ENCODE peak calls at places on chromosome 18, in nine cellular contexts. One of them, this sample, is unnamed.
A peak's percentile ranks its signal among the peaks of the same experiment; 100 is the strongest.

GRCh38 chr18:12420831-12421421 is 13.2 kb downstream of the PRELID3A start:
- DNase-seq in activated CD8-positive, alpha-beta T cell treated with anti-CD3 and anti-CD28 coated beads for 36 hours: no peak
- DNase-seq in hepatic stellate cell: no peak
- DNase-seq in mammary epithelial cell: no peak
- DNase-seq in iris pigment epithelial cell: no peak
- DNase-seq in ELR: no peak
- DNase-seq in activated gamma-delta T cell treated with Interleukin-2 at 50 U/mL for 16 hours: no peak
- DNase-seq in stimulated activated CD4-positive, alpha-beta T cell treated with anti-CD3 and anti-CD28 coated beads, Interleukin-4, amount 100 ng/mL, for 48 hours: no peak
- DNase-seq in fibroblast of pulmonary artery: no peak
- DNase-seq in this sample: no peak

GRCh38 chr18:9715974-9716373 is 7.9 kb downstream of the RAB31 start:
- DNase-seq in iris pigment epithelial cell: no peak
- DNase-seq in ELR: no peak
- DNase-seq in fibroblast of pulmonary artery: no peak
- DNase-seq in mammary epithelial cell: no peak
- DNase-seq in hepatic stellate cell: no peak
- DNase-seq in stimulated activated CD4-positive, alpha-beta T cell treated with anti-CD3 and anti-CD28 coated beads, Interleukin-4, amount 100 ng/mL, for 48 hours: no peak
- DNase-seq in activated gamma-delta T cell treated with Interleukin-2 at 50 U/mL for 16 hours: no peak
- DNase-seq in activated CD8-positive, alpha-beta T cell treated with anti-CD3 and anti-CD28 coated beads for 36 hours: no peak
- DNase-seq in this sample: no peak

GRCh38 chr18:53984021-53984420 is 240.4 kb downstream of the MBD2 start:
- DNase-seq in iris pigment epithelial cell: peak; percentile 7
- DNase-seq in stimulated activated CD4-positive, alpha-beta T cell treated with anti-CD3 and anti-CD28 coated beads, Interleukin-4, amount 100 ng/mL, for 48 hours: no peak
- DNase-seq in ELR: peak; percentile 30
- DNase-seq in fibroblast of pulmonary artery: peak; percentile 14
- DNase-seq in activated CD8-positive, alpha-beta T cell treated with anti-CD3 and anti-CD28 coated beads for 36 hours: no peak
- DNase-seq in mammary epithelial cell: peak; percentile 46
- DNase-seq in activated gamma-delta T cell treated with Interleukin-2 at 50 U/mL for 16 hours: no peak
- DNase-seq in hepatic stellate cell: no peak
- DNase-seq in this sample: no peak

GRCh38 chr18:61085751-61086150 is 247.5 kb upstream of the CDH20 start:
- DNase-seq in ELR: no peak
- DNase-seq in iris pigment epithelial cell: no peak
- DNase-seq in mammary epithelial cell: no peak
- DNase-seq in hepatic stellate cell: no peak
- DNase-seq in fibroblast of pulmonary artery: no peak
- DNase-seq in activated gamma-delta T cell treated with Interleukin-2 at 50 U/mL for 16 hours: no peak
- DNase-seq in stimulated activated CD4-positive, alpha-beta T cell treated with anti-CD3 and anti-CD28 coated beads, Interleukin-4, amount 100 ng/mL, for 48 hours: no peak
- DNase-seq in activated CD8-positive, alpha-beta T cell treated with anti-CD3 and anti-CD28 coated beads for 36 hours: no peak
- DNase-seq in this sample: no peak

GRCh38 chr18:37180086-37180485 is 351.2 kb downstream of the KIAA1328 start:
- DNase-seq in mammary epithelial cell: no peak
- DNase-seq in ELR: no peak
- DNase-seq in iris pigment epithelial cell: no peak
- DNase-seq in stimulated activated CD4-positive, alpha-beta T cell treated with anti-CD3 and anti-CD28 coated beads, Interleukin-4, amount 100 ng/mL, for 48 hours: no peak
- DNase-seq in activated CD8-positive, alpha-beta T cell treated with anti-CD3 and anti-CD28 coated beads for 36 hours: no peak
- DNase-seq in hepatic stellate cell: no peak
- DNase-seq in fibroblast of pulmonary artery: no peak
- DNase-seq in activated gamma-delta T cell treated with Interleukin-2 at 50 U/mL for 16 hours: no peak
- DNase-seq in this sample: no peak

GRCh38 chr18:23494992-23495391 is 8.3 kb upstream of the RMC1 start:
- DNase-seq in fibroblast of pulmonary artery: no peak
- DNase-seq in mammary epithelial cell: peak; percentile 82
- DNase-seq in ELR: no peak
- DNase-seq in hepatic stellate cell: no peak
- DNase-seq in iris pigment epithelial cell: no peak
- DNase-seq in activated gamma-delta T cell treated with Interleukin-2 at 50 U/mL for 16 hours: no peak
- DNase-seq in stimulated activated CD4-positive, alpha-beta T cell treated with anti-CD3 and anti-CD28 coated beads, Interleukin-4, amount 100 ng/mL, for 48 hours: no peak
- DNase-seq in activated CD8-positive, alpha-beta T cell treated with anti-CD3 and anti-CD28 coated beads for 36 hours: no peak
- DNase-seq in this sample: no peak

GRCh38 chr18:33673689-33674088 is 95.7 kb downstream of the ASXL3 start:
- DNase-seq in fibroblast of pulmonary artery: no peak
- DNase-seq in ELR: no peak
- DNase-seq in stimulated activated CD4-positive, alpha-beta T cell treated with anti-CD3 and anti-CD28 coated beads, Interleukin-4, amount 100 ng/mL, for 48 hours: no peak
- DNase-seq in activated gamma-delta T cell treated with Interleukin-2 at 50 U/mL for 16 hours: no peak
- DNase-seq in activated CD8-positive, alpha-beta T cell treated with anti-CD3 and anti-CD28 coated beads for 36 hours: no peak
- DNase-seq in iris pigment epithelial cell: no peak
- DNase-seq in mammary epithelial cell: no peak
- DNase-seq in hepatic stellate cell: no peak
- DNase-seq in this sample: no peak

GRCh38 chr18:44731160-44731865 is 50.6 kb downstream of the SETBP1 start:
- DNase-seq in ELR: no peak
- DNase-seq in hepatic stellate cell: no peak
- DNase-seq in mammary epithelial cell: no peak
- DNase-seq in stimulated activated CD4-positive, alpha-beta T cell treated with anti-CD3 and anti-CD28 coated beads, Interleukin-4, amount 100 ng/mL, for 48 hours: no peak
- DNase-seq in iris pigment epithelial cell: no peak
- DNase-seq in activated gamma-delta T cell treated with Interleukin-2 at 50 U/mL for 16 hours: no peak
- DNase-seq in activated CD8-positive, alpha-beta T cell treated with anti-CD3 and anti-CD28 coated beads for 36 hours: no peak
- DNase-seq in fibroblast of pulmonary artery: no peak
- DNase-seq in this sample: no peak

GRCh38 chr18:111292-112014 is 46.9 kb upstream of the USP14 start:
- DNase-seq in hepatic stellate cell: peak; percentile 62
- DNase-seq in activated gamma-delta T cell treated with Interleukin-2 at 50 U/mL for 16 hours: peak; percentile 69
- DNase-seq in mammary epithelial cell: peak; percentile 66
- DNase-seq in fibroblast of pulmonary artery: peak; percentile 57
- DNase-seq in ELR: peak; percentile 65
- DNase-seq in stimulated activated CD4-positive, alpha-beta T cell treated with anti-CD3 and anti-CD28 coated beads, Interleukin-4, amount 100 ng/mL, for 48 hours: peak; percentile 58
- DNase-seq in activated CD8-positive, alpha-beta T cell treated with anti-CD3 and anti-CD28 coated beads for 36 hours: peak; percentile 70
- DNase-seq in iris pigment epithelial cell: peak; percentile 44
- DNase-seq in this sample: no peak

GRCh38 chr18:23824704-23825103 is 135.5 kb downstream of the LAMA3 start:
- DNase-seq in activated gamma-delta T cell treated with Interleukin-2 at 50 U/mL for 16 hours: no peak
- DNase-seq in mammary epithelial cell: peak; percentile 81
- DNase-seq in fibroblast of pulmonary artery: peak; percentile 38
- DNase-seq in ELR: peak; percentile 60
- DNase-seq in activated CD8-positive, alpha-beta T cell treated with anti-CD3 and anti-CD28 coated beads for 36 hours: no peak
- DNase-seq in stimulated activated CD4-positive, alpha-beta T cell treated with anti-CD3 and anti-CD28 coated beads, Interleukin-4, amount 100 ng/mL, for 48 hours: no peak
- DNase-seq in iris pigment epithelial cell: peak; percentile 58
- DNase-seq in hepatic stellate cell: no peak
- DNase-seq in this sample: no peak

GRCh38 chr18:35267161-35267651 is 22.8 kb downstream of the ZSCAN30 start:
- DNase-seq in fibroblast of pulmonary artery: peak; percentile 69
- DNase-seq in stimulated activated CD4-positive, alpha-beta T cell treated with anti-CD3 and anti-CD28 coated beads, Interleukin-4, amount 100 ng/mL, for 48 hours: peak; percentile 40
- DNase-seq in activated gamma-delta T cell treated with Interleukin-2 at 50 U/mL for 16 hours: peak; percentile 72
- DNase-seq in iris pigment epithelial cell: peak; percentile 68
- DNase-seq in mammary epithelial cell: no peak
- DNase-seq in hepatic stellate cell: peak; percentile 18
- DNase-seq in activated CD8-positive, alpha-beta T cell treated with anti-CD3 and anti-CD28 coated beads for 36 hours: peak; percentile 72
- DNase-seq in ELR: no peak
- DNase-seq in this sample: peak; percentile 19

GRCh38 chr18:80245781-80246655 is 1.3 kb downstream of the PARD6G start:
- DNase-seq in ELR: no peak
- DNase-seq in hepatic stellate cell: no peak
- DNase-seq in activated gamma-delta T cell treated with Interleukin-2 at 50 U/mL for 16 hours: no peak
- DNase-seq in stimulated activated CD4-positive, alpha-beta T cell treated with anti-CD3 and anti-CD28 coated beads, Interleukin-4, amount 100 ng/mL, for 48 hours: no peak
- DNase-seq in iris pigment epithelial cell: no peak
- DNase-seq in activated CD8-positive, alpha-beta T cell treated with anti-CD3 and anti-CD28 coated beads for 36 hours: no peak
- DNase-seq in fibroblast of pulmonary artery: no peak
- DNase-seq in mammary epithelial cell: peak; percentile 70
- DNase-seq in this sample: no peak

GRCh38 chr18:28079883-28080282 is 97.0 kb downstream of the CDH2 start:
- DNase-seq in iris pigment epithelial cell: no peak
- DNase-seq in stimulated activated CD4-positive, alpha-beta T cell treated with anti-CD3 and anti-CD28 coated beads, Interleukin-4, amount 100 ng/mL, for 48 hours: no peak
- DNase-seq in mammary epithelial cell: no peak
- DNase-seq in fibroblast of pulmonary artery: no peak
- DNase-seq in activated CD8-positive, alpha-beta T cell treated with anti-CD3 and anti-CD28 coated beads for 36 hours: no peak
- DNase-seq in hepatic stellate cell: no peak
- DNase-seq in activated gamma-delta T cell treated with Interleukin-2 at 50 U/mL for 16 hours: no peak
- DNase-seq in ELR: no peak
- DNase-seq in this sample: no peak

GRCh38 chr18:50312296-50313030 is 25.0 kb upstream of the CXXC1 start:
- DNase-seq in activated gamma-delta T cell treated with Interleukin-2 at 50 U/mL for 16 hours: no peak
- DNase-seq in fibroblast of pulmonary artery: no peak
- DNase-seq in hepatic stellate cell: no peak
- DNase-seq in mammary epithelial cell: no peak
- DNase-seq in ELR: no peak
- DNase-seq in iris pigment epithelial cell: no peak
- DNase-seq in stimulated activated CD4-positive, alpha-beta T cell treated with anti-CD3 and anti-CD28 coated beads, Interleukin-4, amount 100 ng/mL, for 48 hours: no peak
- DNase-seq in activated CD8-positive, alpha-beta T cell treated with anti-CD3 and anti-CD28 coated beads for 36 hours: no peak
- DNase-seq in this sample: no peak

GRCh38 chr18:63316612-63317555 is 2.7 kb downstream of the BCL2 start:
- DNase-seq in mammary epithelial cell: no peak
- DNase-seq in activated CD8-positive, alpha-beta T cell treated with anti-CD3 and anti-CD28 coated beads for 36 hours: no peak
- DNase-seq in iris pigment epithelial cell: no peak
- DNase-seq in stimulated activated CD4-positive, alpha-beta T cell treated with anti-CD3 and anti-CD28 coated beads, Interleukin-4, amount 100 ng/mL, for 48 hours: no peak
- DNase-seq in ELR: no peak
- DNase-seq in hepatic stellate cell: no peak
- DNase-seq in activated gamma-delta T cell treated with Interleukin-2 at 50 U/mL for 16 hours: no peak
- DNase-seq in fibroblast of pulmonary artery: no peak
- DNase-seq in this sample: no peak

GRCh38 chr18:64287926-64288325 is 139.0 kb upstream of the LINC00305 start:
- DNase-seq in activated CD8-positive, alpha-beta T cell treated with anti-CD3 and anti-CD28 coated beads for 36 hours: no peak
- DNase-seq in ELR: no peak
- DNase-seq in fibroblast of pulmonary artery: no peak
- DNase-seq in stimulated activated CD4-positive, alpha-beta T cell treated with anti-CD3 and anti-CD28 coated beads, Interleukin-4, amount 100 ng/mL, for 48 hours: no peak
- DNase-seq in iris pigment epithelial cell: no peak
- DNase-seq in activated gamma-delta T cell treated with Interleukin-2 at 50 U/mL for 16 hours: no peak
- DNase-seq in mammary epithelial cell: no peak
- DNase-seq in hepatic stellate cell: no peak
- DNase-seq in this sample: no peak

GRCh38 chr18:57827646-57828045 is 24.5 kb upstream of the ATP8B1 start:
- DNase-seq in iris pigment epithelial cell: no peak
- DNase-seq in mammary epithelial cell: no peak
- DNase-seq in fibroblast of pulmonary artery: no peak
- DNase-seq in ELR: no peak
- DNase-seq in stimulated activated CD4-positive, alpha-beta T cell treated with anti-CD3 and anti-CD28 coated beads, Interleukin-4, amount 100 ng/mL, for 48 hours: no peak
- DNase-seq in activated gamma-delta T cell treated with Interleukin-2 at 50 U/mL for 16 hours: no peak
- DNase-seq in hepatic stellate cell: no peak
- DNase-seq in activated CD8-positive, alpha-beta T cell treated with anti-CD3 and anti-CD28 coated beads for 36 hours: no peak
- DNase-seq in this sample: no peak

GRCh38 chr18:41849632-41850031 is 105.4 kb upstream of the PIK3C3 start:
- DNase-seq in ELR: no peak
- DNase-seq in iris pigment epithelial cell: no peak
- DNase-seq in stimulated activated CD4-positive, alpha-beta T cell treated with anti-CD3 and anti-CD28 coated beads, Interleukin-4, amount 100 ng/mL, for 48 hours: no peak
- DNase-seq in fibroblast of pulmonary artery: no peak
- DNase-seq in activated CD8-positive, alpha-beta T cell treated with anti-CD3 and anti-CD28 coated beads for 36 hours: no peak
- DNase-seq in activated gamma-delta T cell treated with Interleukin-2 at 50 U/mL for 16 hours: no peak
- DNase-seq in hepatic stellate cell: no peak
- DNase-seq in mammary epithelial cell: no peak
- DNase-seq in this sample: no peak

GRCh38 chr18:68604256-68604655 is 110.7 kb downstream of the TMX3 start:
- DNase-seq in iris pigment epithelial cell: peak; percentile 35
- DNase-seq in ELR: no peak
- DNase-seq in hepatic stellate cell: no peak
- DNase-seq in activated CD8-positive, alpha-beta T cell treated with anti-CD3 and anti-CD28 coated beads for 36 hours: no peak
- DNase-seq in mammary epithelial cell: no peak
- DNase-seq in activated gamma-delta T cell treated with Interleukin-2 at 50 U/mL for 16 hours: no peak
- DNase-seq in stimulated activated CD4-positive, alpha-beta T cell treated with anti-CD3 and anti-CD28 coated beads, Interleukin-4, amount 100 ng/mL, for 48 hours: no peak
- DNase-seq in fibroblast of pulmonary artery: peak; percentile 29
- DNase-seq in this sample: no peak

GRCh38 chr18:32200766-32201165 is 10.9 kb downstream of the MEP1B start:
- DNase-seq in ELR: no peak
- DNase-seq in stimulated activated CD4-positive, alpha-beta T cell treated with anti-CD3 and anti-CD28 coated beads, Interleukin-4, amount 100 ng/mL, for 48 hours: no peak
- DNase-seq in iris pigment epithelial cell: no peak
- DNase-seq in activated gamma-delta T cell treated with Interleukin-2 at 50 U/mL for 16 hours: no peak
- DNase-seq in mammary epithelial cell: no peak
- DNase-seq in activated CD8-positive, alpha-beta T cell treated with anti-CD3 and anti-CD28 coated beads for 36 hours: no peak
- DNase-seq in hepatic stellate cell: no peak
- DNase-seq in fibroblast of pulmonary artery: no peak
- DNase-seq in this sample: no peak

GRCh38 chr18:75530118-75530517 is 102.6 kb upstream of the SMIM21 start:
- DNase-seq in activated gamma-delta T cell treated with Interleukin-2 at 50 U/mL for 16 hours: no peak
- DNase-seq in iris pigment epithelial cell: no peak
- DNase-seq in mammary epithelial cell: no peak
- DNase-seq in activated CD8-positive, alpha-beta T cell treated with anti-CD3 and anti-CD28 coated beads for 36 hours: no peak
- DNase-seq in stimulated activated CD4-positive, alpha-beta T cell treated with anti-CD3 and anti-CD28 coated beads, Interleukin-4, amount 100 ng/mL, for 48 hours: no peak
- DNase-seq in ELR: no peak
- DNase-seq in fibroblast of pulmonary artery: peak; percentile 16
- DNase-seq in hepatic stellate cell: no peak
- DNase-seq in this sample: no peak

GRCh38 chr18:79583984-79584401 is 95.6 kb upstream of the CTDP1 start:
- DNase-seq in ELR: no peak
- DNase-seq in hepatic stellate cell: no peak
- DNase-seq in activated CD8-positive, alpha-beta T cell treated with anti-CD3 and anti-CD28 coated beads for 36 hours: no peak
- DNase-seq in stimulated activated CD4-positive, alpha-beta T cell treated with anti-CD3 and anti-CD28 coated beads, Interleukin-4, amount 100 ng/mL, for 48 hours: no peak
- DNase-seq in iris pigment epithelial cell: no peak
- DNase-seq in mammary epithelial cell: no peak
- DNase-seq in fibroblast of pulmonary artery: no peak
- DNase-seq in activated gamma-delta T cell treated with Interleukin-2 at 50 U/mL for 16 hours: no peak
- DNase-seq in this sample: no peak

GRCh38 chr18:52700116-52700515 is 360.1 kb downstream of the DCC start:
- DNase-seq in stimulated activated CD4-positive, alpha-beta T cell treated with anti-CD3 and anti-CD28 coated beads, Interleukin-4, amount 100 ng/mL, for 48 hours: no peak
- DNase-seq in hepatic stellate cell: no peak
- DNase-seq in ELR: no peak
- DNase-seq in fibroblast of pulmonary artery: no peak
- DNase-seq in mammary epithelial cell: no peak
- DNase-seq in activated CD8-positive, alpha-beta T cell treated with anti-CD3 and anti-CD28 coated beads for 36 hours: no peak
- DNase-seq in activated gamma-delta T cell treated with Interleukin-2 at 50 U/mL for 16 hours: no peak
- DNase-seq in iris pigment epithelial cell: no peak
- DNase-seq in this sample: no peak

GRCh38 chr18:72672364-72673151 is 128.4 kb upstream of the CBLN2 start:
- DNase-seq in stimulated activated CD4-positive, alpha-beta T cell treated with anti-CD3 and anti-CD28 coated beads, Interleukin-4, amount 100 ng/mL, for 48 hours: no peak
- DNase-seq in iris pigment epithelial cell: peak; percentile 37
- DNase-seq in ELR: peak; percentile 26
- DNase-seq in activated gamma-delta T cell treated with Interleukin-2 at 50 U/mL for 16 hours: no peak
- DNase-seq in mammary epithelial cell: peak; percentile 12
- DNase-seq in fibroblast of pulmonary artery: peak; percentile 38
- DNase-seq in hepatic stellate cell: peak; percentile 10
- DNase-seq in activated CD8-positive, alpha-beta T cell treated with anti-CD3 and anti-CD28 coated beads for 36 hours: peak; percentile 32
- DNase-seq in this sample: no peak

GRCh38 chr18:79403723-79404566 is 8.2 kb downstream of the NFATC1 start:
- DNase-seq in mammary epithelial cell: peak; percentile 24
- DNase-seq in iris pigment epithelial cell: no peak
- DNase-seq in fibroblast of pulmonary artery: no peak
- DNase-seq in activated gamma-delta T cell treated with Interleukin-2 at 50 U/mL for 16 hours: no peak
- DNase-seq in hepatic stellate cell: no peak
- DNase-seq in stimulated activated CD4-positive, alpha-beta T cell treated with anti-CD3 and anti-CD28 coated beads, Interleukin-4, amount 100 ng/mL, for 48 hours: no peak
- DNase-seq in activated CD8-positive, alpha-beta T cell treated with anti-CD3 and anti-CD28 coated beads for 36 hours: no peak
- DNase-seq in ELR: no peak
- DNase-seq in this sample: no peak